ENCODE peak calls at places on chromosomes 1 and 21, in seven cellular contexts. One of them, this sample, is unnamed. For H3K4me1, the result is how much of the 10 kb centered on the place peaks cover.

GRCh38 chr1:70863256-70863655 is 184.4 kb downstream of the PTGER3 start:
- DNase-seq in aorta: no peak
- DNase-seq in spleen: no peak
- DNase-seq in fibroblast of lung: no peak
- DNase-seq in tibial nerve: no peak
- DNase-seq in thoracic aorta: no peak
- DNase-seq in mucosa of descending colon: no peak
- DNase-seq in this sample: peak

GRCh38 chr1:54238353-54239040 is 38.5 kb downstream of the MRPL37 start:
- DNase-seq in mucosa of descending colon: no peak
- DNase-seq in fibroblast of lung: no peak
- DNase-seq in aorta: no peak
- DNase-seq in spleen: no peak
- DNase-seq in thoracic aorta: no peak
- DNase-seq in tibial nerve: no peak
- DNase-seq in this sample: no peak

GRCh38 chr1:41504126-41505035 is 19.9 kb upstream of the EDN2 start:
- DNase-seq in tibial nerve: no peak
- DNase-seq in spleen: no peak
- DNase-seq in aorta: no peak
- DNase-seq in thoracic aorta: no peak
- DNase-seq in fibroblast of lung: peak
- DNase-seq in mucosa of descending colon: no peak
- DNase-seq in this sample: peak

GRCh38 chr21:9738527-9738926 is 782.9 kb upstream of the TPTE start:
- DNase-seq in mucosa of descending colon: no peak
- DNase-seq in fibroblast of lung: no peak
- DNase-seq in thoracic aorta: no peak
- DNase-seq in tibial nerve: no peak
- DNase-seq in spleen: no peak
- DNase-seq in aorta: no peak
- DNase-seq in this sample: no peak

GRCh38 chr1:33599516-33600115 is 127.2 kb downstream of the ZSCAN20 start:
- DNase-seq in fibroblast of lung: no peak
- DNase-seq in tibial nerve: no peak
- DNase-seq in aorta: no peak
- DNase-seq in mucosa of descending colon: no peak
- DNase-seq in thoracic aorta: no peak
- DNase-seq in spleen: no peak
- DNase-seq in this sample: no peak

GRCh38 chr1:1013105-1013921 is at the start of gene ISG15:
- DNase-seq in thoracic aorta: peak
- DNase-seq in mucosa of descending colon: peak
- DNase-seq in tibial nerve: peak
- DNase-seq in spleen: peak
- DNase-seq in aorta: peak
- DNase-seq in fibroblast of lung: peak
- DNase-seq in this sample: peak

GRCh38 chr1:68178821-68179490 is 53.4 kb downstream of the WLS start:
- DNase-seq in thoracic aorta: no peak
- DNase-seq in fibroblast of lung: no peak
- DNase-seq in spleen: no peak
- DNase-seq in mucosa of descending colon: no peak
- DNase-seq in tibial nerve: no peak
- DNase-seq in aorta: no peak
- DNase-seq in this sample: no peak

GRCh38 chr1:15680614-15681345 is 3.3 kb upstream of the PLEKHM2 start:
- DNase-seq in tibial nerve: no peak
- DNase-seq in mucosa of descending colon: no peak
- DNase-seq in spleen: no peak
- DNase-seq in thoracic aorta: no peak
- DNase-seq in fibroblast of lung: peak
- DNase-seq in aorta: no peak
- DNase-seq in this sample: peak

GRCh38 chr1:107365874-107366273 is 225.0 kb downstream of the NTNG1 start:
- DNase-seq in tibial nerve: no peak
- DNase-seq in mucosa of descending colon: no peak
- DNase-seq in fibroblast of lung: no peak
- DNase-seq in thoracic aorta: no peak
- DNase-seq in spleen: no peak
- DNase-seq in aorta: no peak
- DNase-seq in this sample: no peak

GRCh38 chr1:207954104-207954503 is 43.2 kb upstream of the CD34 start:
- DNase-seq in aorta: no peak
- DNase-seq in spleen: no peak
- DNase-seq in mucosa of descending colon: no peak
- DNase-seq in tibial nerve: no peak
- DNase-seq in fibroblast of lung: no peak
- DNase-seq in thoracic aorta: no peak
- DNase-seq in this sample: no peak

GRCh38 chr1:204451352-204452124 is 39.9 kb upstream of the PPP1R15B start:
- DNase-seq in spleen: peak
- DNase-seq in aorta: no peak
- DNase-seq in tibial nerve: no peak
- DNase-seq in mucosa of descending colon: peak
- DNase-seq in fibroblast of lung: no peak
- DNase-seq in thoracic aorta: no peak
- DNase-seq in this sample: no peak

GRCh38 chr1:173478099-173478555 is 992 bp downstream of the PRDX6 start:
- DNase-seq in mucosa of descending colon: peak
- DNase-seq in fibroblast of lung: peak
- DNase-seq in tibial nerve: peak
- DNase-seq in thoracic aorta: peak
- DNase-seq in spleen: no peak
- DNase-seq in aorta: peak
- DNase-seq in this sample: peak

GRCh38 chr1:32902535-32902920 is 1.3 kb upstream of the TMEM54 start:
- DNase-seq in mucosa of descending colon: no peak
- DNase-seq in spleen: no peak
- DNase-seq in thoracic aorta: no peak
- DNase-seq in aorta: peak
- DNase-seq in fibroblast of lung: no peak
- DNase-seq in tibial nerve: no peak
- DNase-seq in this sample: no peak

GRCh38 chr1:163315773-163316374 is 5.9 kb upstream of the NUF2 start:
- DNase-seq in fibroblast of lung: peak
- DNase-seq in mucosa of descending colon: peak
- DNase-seq in aorta: no peak
- DNase-seq in thoracic aorta: no peak
- DNase-seq in spleen: no peak
- DNase-seq in tibial nerve: peak
- DNase-seq in this sample: peak

GRCh38 chr1:211520641-211521040 is 28.7 kb upstream of the RD3 start:
- DNase-seq in fibroblast of lung: peak
- DNase-seq in tibial nerve: no peak
- DNase-seq in mucosa of descending colon: peak
- DNase-seq in aorta: no peak
- DNase-seq in spleen: no peak
- DNase-seq in thoracic aorta: no peak
- DNase-seq in this sample: no peak

GRCh38 chr1:212062832-212063438 is 27.4 kb downstream of the DTL start:
- DNase-seq in spleen: no peak
- DNase-seq in tibial nerve: no peak
- DNase-seq in fibroblast of lung: peak
- DNase-seq in aorta: no peak
- DNase-seq in thoracic aorta: no peak
- DNase-seq in mucosa of descending colon: no peak
- DNase-seq in this sample: peak

GRCh38 chr1:199522936-199523335 is 504.6 kb upstream of the NR5A2 start:
- DNase-seq in aorta: no peak
- DNase-seq in spleen: no peak
- DNase-seq in fibroblast of lung: peak
- DNase-seq in thoracic aorta: no peak
- DNase-seq in tibial nerve: no peak
- DNase-seq in mucosa of descending colon: no peak
- DNase-seq in this sample: peak

GRCh38 chr1:10170362-10170665 is 40.1 kb upstream of the KIF1B start:
- DNase-seq in fibroblast of lung: no peak
- DNase-seq in tibial nerve: no peak
- DNase-seq in spleen: no peak
- DNase-seq in aorta: no peak
- DNase-seq in mucosa of descending colon: no peak
- DNase-seq in thoracic aorta: no peak
- DNase-seq in this sample: peak

GRCh38 chr1:32239790-32240139 is 7.3 kb upstream of the FAM167B start:
- DNase-seq in mucosa of descending colon: no peak
- DNase-seq in spleen: no peak
- DNase-seq in thoracic aorta: no peak
- DNase-seq in tibial nerve: no peak
- DNase-seq in aorta: no peak
- DNase-seq in fibroblast of lung: no peak
- DNase-seq in this sample: no peak

GRCh38 chr1:54220004-54220811 is 20.2 kb downstream of the MRPL37 start:
- DNase-seq in spleen: peak
- DNase-seq in aorta: peak
- DNase-seq in tibial nerve: peak
- DNase-seq in mucosa of descending colon: peak
- DNase-seq in thoracic aorta: no peak
- DNase-seq in fibroblast of lung: peak
- DNase-seq in this sample: peak

GRCh38 chr21:42460391-42461184 is 35.4 kb downstream of the RSPH1 start:
- DNase-seq in mucosa of descending colon: peak
- DNase-seq in aorta: no peak
- DNase-seq in fibroblast of lung: no peak
- DNase-seq in spleen: peak
- DNase-seq in thoracic aorta: no peak
- DNase-seq in tibial nerve: no peak
- DNase-seq in this sample: no peak

GRCh38 chr21:42461185-42461520 is 34.9 kb downstream of the RSPH1 start:
- DNase-seq in aorta: no peak
- DNase-seq in tibial nerve: no peak
- DNase-seq in fibroblast of lung: no peak
- DNase-seq in thoracic aorta: no peak
- DNase-seq in spleen: no peak
- DNase-seq in mucosa of descending colon: no peak
- DNase-seq in this sample: no peak

GRCh38 chr21:42459583-42460215 is 36.3 kb downstream of the RSPH1 start:
- DNase-seq in spleen: peak
- DNase-seq in fibroblast of lung: no peak
- DNase-seq in aorta: no peak
- DNase-seq in thoracic aorta: no peak
- DNase-seq in tibial nerve: no peak
- DNase-seq in mucosa of descending colon: no peak
- DNase-seq in this sample: no peak

GRCh38 chr21:42456457-42456856 is 39.6 kb downstream of the RSPH1 start:
- DNase-seq in tibial nerve: no peak
- DNase-seq in aorta: no peak
- DNase-seq in spleen: peak
- DNase-seq in fibroblast of lung: no peak
- DNase-seq in mucosa of descending colon: no peak
- DNase-seq in thoracic aorta: no peak
- DNase-seq in this sample: no peak

GRCh38 chr21:42459065-42459430 is 37.0 kb downstream of the RSPH1 start:
- DNase-seq in thoracic aorta: no peak
- DNase-seq in tibial nerve: no peak
- DNase-seq in mucosa of descending colon: no peak
- DNase-seq in fibroblast of lung: no peak
- DNase-seq in aorta: no peak
- DNase-seq in spleen: no peak
- DNase-seq in this sample: no peak
- H3K4me1 ChIP-seq in thoracic aorta: under half
- H3K4me1 ChIP-seq in tibial nerve: under half
- H3K4me1 ChIP-seq in mucosa of descending colon: half or more
- H3K4me1 ChIP-seq in fibroblast of lung: under half
- H3K4me1 ChIP-seq in aorta: under half
- H3K4me1 ChIP-seq in spleen: half or more
- H3K4me1 ChIP-seq in this sample: under half

GRCh38 chr1:219910716-219911115 is 17.6 kb downstream of the SLC30A10 start:
- DNase-seq in tibial nerve: no peak
- DNase-seq in mucosa of descending colon: no peak
- DNase-seq in thoracic aorta: no peak
- DNase-seq in spleen: no peak
- DNase-seq in fibroblast of lung: no peak
- DNase-seq in aorta: no peak
- DNase-seq in this sample: no peak
- H3K4me1 ChIP-seq in tibial nerve: under half
- H3K4me1 ChIP-seq in mucosa of descending colon: under half
- H3K4me1 ChIP-seq in thoracic aorta: under half
- H3K4me1 ChIP-seq in spleen: under half
- H3K4me1 ChIP-seq in fibroblast of lung: under half
- H3K4me1 ChIP-seq in aorta: under half
- H3K4me1 ChIP-seq in this sample: under half

DNA sequence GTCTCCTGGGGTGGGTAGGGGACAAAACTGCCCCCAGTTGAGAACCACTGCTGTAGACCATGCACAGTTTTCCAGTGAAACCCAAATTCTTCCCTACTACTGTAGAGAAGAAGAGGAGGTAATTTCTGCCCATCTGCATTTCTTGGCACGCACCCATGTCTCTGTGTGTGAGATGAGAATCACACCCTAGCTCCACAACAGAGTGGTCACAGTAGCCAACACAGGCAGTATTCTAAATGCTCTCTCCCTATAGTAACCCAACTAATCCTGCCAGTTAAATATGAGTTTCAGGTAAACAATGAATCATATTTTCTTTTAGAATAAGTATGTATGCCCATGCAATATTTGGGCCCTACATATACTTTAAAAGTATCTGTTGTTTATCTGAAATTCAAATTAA is 1.2 kb upstream of the CAPN2 start:
- DNase-seq in mucosa of descending colon: peak
- DNase-seq in thoracic aorta: no peak
- DNase-seq in aorta: no peak
- DNase-seq in tibial nerve: peak
- DNase-seq in spleen: no peak
- DNase-seq in fibroblast of lung: peak
- DNase-seq in this sample: peak
- H3K4me1 ChIP-seq in mucosa of descending colon: under half
- H3K4me1 ChIP-seq in thoracic aorta: under half
- H3K4me1 ChIP-seq in aorta: under half
- H3K4me1 ChIP-seq in tibial nerve: under half
- H3K4me1 ChIP-seq in spleen: half or more
- H3K4me1 ChIP-seq in fibroblast of lung: under half
- H3K4me1 ChIP-seq in this sample: half or more

DNA sequence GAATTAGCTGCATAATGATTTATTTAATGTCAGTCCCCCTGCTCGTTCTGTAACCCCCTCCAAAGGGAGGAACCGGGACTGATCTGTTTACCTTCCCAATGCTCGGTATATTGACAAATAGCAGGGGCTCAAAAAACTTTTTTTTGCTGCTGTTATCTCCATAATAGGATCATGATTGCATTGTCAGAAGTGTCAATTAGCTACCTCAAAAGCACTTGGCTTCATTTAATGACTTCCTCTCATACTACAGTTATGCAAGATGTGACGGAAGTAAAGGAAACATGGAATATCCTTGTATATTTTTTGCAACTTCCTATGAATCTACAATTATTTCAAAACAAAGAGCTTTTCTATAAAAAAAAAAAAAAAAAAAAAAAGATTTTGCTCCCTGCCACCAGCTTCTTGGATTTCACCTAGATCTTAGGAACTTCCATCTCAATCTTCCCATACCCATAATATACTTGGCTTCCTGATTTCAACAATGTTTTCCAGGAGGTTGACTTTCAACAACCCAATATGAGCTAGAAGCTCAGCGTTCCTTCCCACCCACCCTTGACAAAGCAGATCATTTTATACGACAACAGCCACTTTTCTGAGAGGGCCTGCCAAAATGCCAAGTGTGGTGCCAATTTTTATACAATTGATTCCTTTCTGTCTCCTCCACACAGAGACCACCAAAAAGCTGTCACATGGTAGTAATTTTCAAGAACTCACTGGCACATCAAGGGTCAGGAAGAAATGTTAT is 71.8 kb downstream of the SETD4 start:
- DNase-seq in tibial nerve: no peak
- DNase-seq in thoracic aorta: no peak
- DNase-seq in fibroblast of lung: no peak
- DNase-seq in spleen: no peak
- DNase-seq in aorta: no peak
- DNase-seq in mucosa of descending colon: no peak
- DNase-seq in this sample: no peak
- H3K4me1 ChIP-seq in tibial nerve: under half
- H3K4me1 ChIP-seq in thoracic aorta: under half
- H3K4me1 ChIP-seq in fibroblast of lung: under half
- H3K4me1 ChIP-seq in spleen: under half
- H3K4me1 ChIP-seq in aorta: under half
- H3K4me1 ChIP-seq in mucosa of descending colon: under half
- H3K4me1 ChIP-seq in this sample: under half

This sample was measured in adipocyte.